ENCODE peak calls at places on chromosomes 16 and 17, in eight cellular contexts. One of them, this sample, is unnamed.
A peak's percentile ranks its signal among the peaks of the same experiment; 100 is the strongest.

GRCh38 chr17:14845562-14846335 is 419.4 kb downstream of the PMP22 start:
- DNase-seq in NCI-H2081: no peak
- DNase-seq in stimulated activated CD8-positive, alpha-beta memory T cell treated with anti-CD3 and anti-CD28 coated beads, Interleukin-7, amount 100 ng/mL, for 1 hour: no peak
- DNase-seq in cardiac fibroblast: peak; percentile 54
- DNase-seq in epithelial cell of esophagus: peak; percentile 99
- DNase-seq in NCI-H446 treated with DMSO at 0.1 percent for 48 hours: no peak
- DNase-seq in stimulated activated CD4-positive, alpha-beta T cell treated with anti-CD3 and anti-CD28 coated beads, Interleukin-15, amount 100 ng/mL, for 24 hours: no peak
- DNase-seq in hypothalamus: no peak
- DNase-seq in this sample: no peak

GRCh38 chr16:53415504-53415903 is 18.8 kb upstream of the RBL2 start:
- DNase-seq in NCI-H2081: peak; percentile 26
- DNase-seq in stimulated activated CD8-positive, alpha-beta memory T cell treated with anti-CD3 and anti-CD28 coated beads, Interleukin-7, amount 100 ng/mL, for 1 hour: no peak
- DNase-seq in cardiac fibroblast: no peak
- DNase-seq in epithelial cell of esophagus: peak; percentile 41
- DNase-seq in NCI-H446 treated with DMSO at 0.1 percent for 48 hours: no peak
- DNase-seq in stimulated activated CD4-positive, alpha-beta T cell treated with anti-CD3 and anti-CD28 coated beads, Interleukin-15, amount 100 ng/mL, for 24 hours: no peak
- DNase-seq in hypothalamus: no peak
- DNase-seq in this sample: no peak

GRCh38 chr17:82566129-82566995 is 46.8 kb downstream of the FOXK2 start:
- DNase-seq in NCI-H2081: peak; percentile 13
- DNase-seq in stimulated activated CD8-positive, alpha-beta memory T cell treated with anti-CD3 and anti-CD28 coated beads, Interleukin-7, amount 100 ng/mL, for 1 hour: no peak
- DNase-seq in cardiac fibroblast: no peak
- DNase-seq in epithelial cell of esophagus: no peak
- DNase-seq in NCI-H446 treated with DMSO at 0.1 percent for 48 hours: no peak
- DNase-seq in stimulated activated CD4-positive, alpha-beta T cell treated with anti-CD3 and anti-CD28 coated beads, Interleukin-15, amount 100 ng/mL, for 24 hours: no peak
- DNase-seq in hypothalamus: no peak
- DNase-seq in this sample: no peak

GRCh38 chr17:42548070-42548837 is 4.5 kb upstream of the HSD17B1 start:
- DNase-seq in NCI-H2081: peak; percentile 80
- DNase-seq in stimulated activated CD8-positive, alpha-beta memory T cell treated with anti-CD3 and anti-CD28 coated beads, Interleukin-7, amount 100 ng/mL, for 1 hour: peak; percentile 54
- DNase-seq in cardiac fibroblast: peak; percentile 23
- DNase-seq in epithelial cell of esophagus: peak; percentile 90
- DNase-seq in NCI-H446 treated with DMSO at 0.1 percent for 48 hours: no peak
- DNase-seq in stimulated activated CD4-positive, alpha-beta T cell treated with anti-CD3 and anti-CD28 coated beads, Interleukin-15, amount 100 ng/mL, for 24 hours: peak; percentile 90
- DNase-seq in hypothalamus: peak; percentile 26
- DNase-seq in this sample: no peak

GRCh38 chr16:11669380-11670146 is 1.3 kb downstream of the SNN start:
- DNase-seq in NCI-H2081: no peak
- DNase-seq in stimulated activated CD8-positive, alpha-beta memory T cell treated with anti-CD3 and anti-CD28 coated beads, Interleukin-7, amount 100 ng/mL, for 1 hour: no peak
- DNase-seq in cardiac fibroblast: peak; percentile 44
- DNase-seq in epithelial cell of esophagus: no peak
- DNase-seq in NCI-H446 treated with DMSO at 0.1 percent for 48 hours: no peak
- DNase-seq in stimulated activated CD4-positive, alpha-beta T cell treated with anti-CD3 and anti-CD28 coated beads, Interleukin-15, amount 100 ng/mL, for 24 hours: no peak
- DNase-seq in hypothalamus: peak; percentile 52
- DNase-seq in this sample: peak; percentile 74

GRCh38 chr17:297758-298157 is 54.8 kb downstream of the RPH3AL start:
- DNase-seq in NCI-H2081: no peak
- DNase-seq in stimulated activated CD8-positive, alpha-beta memory T cell treated with anti-CD3 and anti-CD28 coated beads, Interleukin-7, amount 100 ng/mL, for 1 hour: no peak
- DNase-seq in cardiac fibroblast: no peak
- DNase-seq in epithelial cell of esophagus: no peak
- DNase-seq in NCI-H446 treated with DMSO at 0.1 percent for 48 hours: no peak
- DNase-seq in stimulated activated CD4-positive, alpha-beta T cell treated with anti-CD3 and anti-CD28 coated beads, Interleukin-15, amount 100 ng/mL, for 24 hours: no peak
- DNase-seq in hypothalamus: no peak
- DNase-seq in this sample: no peak

GRCh38 chr17:50719924-50720805 is 762 bp downstream of the LUC7L3 start:
- DNase-seq in NCI-H2081: no peak
- DNase-seq in stimulated activated CD8-positive, alpha-beta memory T cell treated with anti-CD3 and anti-CD28 coated beads, Interleukin-7, amount 100 ng/mL, for 1 hour: no peak
- DNase-seq in cardiac fibroblast: no peak
- DNase-seq in epithelial cell of esophagus: no peak
- DNase-seq in NCI-H446 treated with DMSO at 0.1 percent for 48 hours: no peak
- DNase-seq in stimulated activated CD4-positive, alpha-beta T cell treated with anti-CD3 and anti-CD28 coated beads, Interleukin-15, amount 100 ng/mL, for 24 hours: no peak
- DNase-seq in hypothalamus: no peak
- DNase-seq in this sample: no peak

GRCh38 chr16:85138825-85139627 is 26.8 kb upstream of the CIBAR2 start:
- DNase-seq in NCI-H2081: no peak
- DNase-seq in stimulated activated CD8-positive, alpha-beta memory T cell treated with anti-CD3 and anti-CD28 coated beads, Interleukin-7, amount 100 ng/mL, for 1 hour: no peak
- DNase-seq in cardiac fibroblast: no peak
- DNase-seq in epithelial cell of esophagus: no peak
- DNase-seq in NCI-H446 treated with DMSO at 0.1 percent for 48 hours: no peak
- DNase-seq in stimulated activated CD4-positive, alpha-beta T cell treated with anti-CD3 and anti-CD28 coated beads, Interleukin-15, amount 100 ng/mL, for 24 hours: no peak
- DNase-seq in hypothalamus: no peak
- DNase-seq in this sample: no peak

GRCh38 chr16:87570938-87571867 is 31.1 kb upstream of the JPH3 start:
- DNase-seq in NCI-H2081: peak; percentile 15
- DNase-seq in stimulated activated CD8-positive, alpha-beta memory T cell treated with anti-CD3 and anti-CD28 coated beads, Interleukin-7, amount 100 ng/mL, for 1 hour: no peak
- DNase-seq in cardiac fibroblast: peak; percentile 58
- DNase-seq in epithelial cell of esophagus: peak; percentile 37
- DNase-seq in NCI-H446 treated with DMSO at 0.1 percent for 48 hours: no peak
- DNase-seq in stimulated activated CD4-positive, alpha-beta T cell treated with anti-CD3 and anti-CD28 coated beads, Interleukin-15, amount 100 ng/mL, for 24 hours: peak; percentile 33
- DNase-seq in hypothalamus: no peak
- DNase-seq in this sample: no peak

GRCh38 chr17:20171741-20172377 is 162.7 kb downstream of the SPECC1 start:
- DNase-seq in NCI-H2081: no peak
- DNase-seq in stimulated activated CD8-positive, alpha-beta memory T cell treated with anti-CD3 and anti-CD28 coated beads, Interleukin-7, amount 100 ng/mL, for 1 hour: no peak
- DNase-seq in cardiac fibroblast: no peak
- DNase-seq in epithelial cell of esophagus: no peak
- DNase-seq in NCI-H446 treated with DMSO at 0.1 percent for 48 hours: no peak
- DNase-seq in stimulated activated CD4-positive, alpha-beta T cell treated with anti-CD3 and anti-CD28 coated beads, Interleukin-15, amount 100 ng/mL, for 24 hours: no peak
- DNase-seq in hypothalamus: no peak
- DNase-seq in this sample: no peak

GRCh38 chr16:10971560-10971961 is 27.2 kb downstream of the CLEC16A start:
- DNase-seq in NCI-H2081: peak; percentile 67
- DNase-seq in stimulated activated CD8-positive, alpha-beta memory T cell treated with anti-CD3 and anti-CD28 coated beads, Interleukin-7, amount 100 ng/mL, for 1 hour: no peak
- DNase-seq in cardiac fibroblast: peak; percentile 92
- DNase-seq in epithelial cell of esophagus: peak; percentile 80
- DNase-seq in NCI-H446 treated with DMSO at 0.1 percent for 48 hours: peak; percentile 18
- DNase-seq in stimulated activated CD4-positive, alpha-beta T cell treated with anti-CD3 and anti-CD28 coated beads, Interleukin-15, amount 100 ng/mL, for 24 hours: peak; percentile 45
- DNase-seq in hypothalamus: no peak
- DNase-seq in this sample: no peak

GRCh38 chr17:78993241-78993956 is 13.7 kb upstream of the LGALS3BP start:
- DNase-seq in NCI-H2081: no peak
- DNase-seq in stimulated activated CD8-positive, alpha-beta memory T cell treated with anti-CD3 and anti-CD28 coated beads, Interleukin-7, amount 100 ng/mL, for 1 hour: peak; percentile 16
- DNase-seq in cardiac fibroblast: peak; percentile 65
- DNase-seq in epithelial cell of esophagus: peak; percentile 57
- DNase-seq in NCI-H446 treated with DMSO at 0.1 percent for 48 hours: no peak
- DNase-seq in stimulated activated CD4-positive, alpha-beta T cell treated with anti-CD3 and anti-CD28 coated beads, Interleukin-15, amount 100 ng/mL, for 24 hours: peak; percentile 73
- DNase-seq in hypothalamus: peak; percentile 28
- DNase-seq in this sample: no peak

GRCh38 chr16:47987136-47987535 is 168.7 kb downstream of the ABCC12 start:
- DNase-seq in NCI-H2081: no peak
- DNase-seq in stimulated activated CD8-positive, alpha-beta memory T cell treated with anti-CD3 and anti-CD28 coated beads, Interleukin-7, amount 100 ng/mL, for 1 hour: no peak
- DNase-seq in cardiac fibroblast: no peak
- DNase-seq in epithelial cell of esophagus: peak; percentile 61
- DNase-seq in NCI-H446 treated with DMSO at 0.1 percent for 48 hours: no peak
- DNase-seq in stimulated activated CD4-positive, alpha-beta T cell treated with anti-CD3 and anti-CD28 coated beads, Interleukin-15, amount 100 ng/mL, for 24 hours: no peak
- DNase-seq in hypothalamus: no peak
- DNase-seq in this sample: no peak